ENCODE peak calls at places on chromosomes 16 and 17, in seven cellular contexts. T is DND-41, F is keratinocyte, A is A549, L is PC-9, S is HCT116, V is GM23248. W is an unnamed sample.
A peak's percentile ranks its signal among the peaks of the same experiment; 100 is the strongest.

GRCh38 chr17:4326608-4327007 is 39.9 kb downstream of the UBE2G1 start:
- DNase-seq in L (peak; percentile 16), A (no peak), S (no peak), T (no peak), F (peak; percentile 42), V (no peak), W (no peak)

GRCh38 chr17:15431201-15431600 is 36.2 kb downstream of the CDRT4 start:
- DNase-seq in F (no peak), A (no peak), L (no peak), V (no peak), S (no peak), T (no peak), W (no peak)

GRCh38 chr17:64741924-64742670 is 80.0 kb upstream of the SMURF2 start:
- DNase-seq in V (peak; percentile 85), S (no peak), L (no peak), A (no peak), F (no peak), T (no peak), W (no peak)

GRCh38 chr16:15502041-15502725 is 67.8 kb downstream of the BMERB1 start:
- DNase-seq in T (no peak), A (peak; percentile 94), F (peak; percentile 21), V (peak; percentile 95), S (peak; percentile 95), L (peak; percentile 74), W (no peak)

GRCh38 chr17:57988301-57989010 is 402 bp upstream of the VEZF1 start:
- DNase-seq in T (peak; percentile 78), L (no peak), A (peak; percentile 90), S (peak; percentile 51), F (no peak), V (peak; percentile 84), W (peak; percentile 67)

GRCh38 chr16:12649356-12649755 is 154.3 kb downstream of the CPPED1 start:
- DNase-seq in F (no peak), S (no peak), L (no peak), T (no peak), A (no peak), V (no peak), W (no peak)

GRCh38 chr16:66563574-66564334 is 2.5 kb upstream of the CMTM1 start:
- DNase-seq in L (no peak), S (no peak), T (no peak), F (no peak), V (no peak), A (no peak), W (no peak)

GRCh38 chr17:63442549-63443035 is 3.5 kb downstream of the CYB561 start:
- DNase-seq in L (no peak), V (no peak), T (no peak), A (no peak), S (no peak), F (no peak), W (no peak)

GRCh38 chr16:71807905-71808592 is 585 bp downstream of the AP1G1 start:
- DNase-seq in L (no peak), V (peak; percentile 73), A (peak; percentile 29), T (no peak), F (no peak), S (no peak), W (peak; percentile 67)

GRCh38 chr17:39045948-39046679 is 78.9 kb upstream of the FBXO47 start:
- DNase-seq in A (no peak), V (no peak), S (no peak), F (no peak), L (no peak), T (no peak), W (no peak)

GRCh38 chr17:61551255-61551742 is 39.7 kb downstream of the NACA2 start:
- DNase-seq in T (no peak), V (peak; percentile 70), A (peak; percentile 77), S (peak; percentile 59), F (no peak), L (no peak), W (peak; percentile 30)

GRCh38 chr17:39027037-39027436 is 59.8 kb upstream of the FBXO47 start:
- DNase-seq in F (no peak), A (peak; percentile 40), V (peak; percentile 65), L (peak; percentile 42), S (no peak), T (peak; percentile 18), W (no peak)

GRCh38 chr17:42547001-42547461 is 5.7 kb upstream of the HSD17B1 start:
- DNase-seq in L (no peak), V (no peak), A (no peak), T (no peak), S (no peak), F (no peak), W (no peak)

GRCh38 chr17:42548993-42549755 is 3.5 kb upstream of the HSD17B1 start:
- DNase-seq in T (no peak), S (no peak), L (no peak), V (no peak), F (no peak), A (no peak), W (no peak)

GRCh38 chr17:42544874-42545283 is 7.8 kb upstream of the HSD17B1 start:
- DNase-seq in S (no peak), A (no peak), F (no peak), L (no peak), T (no peak), V (no peak), W (no peak)

GRCh38 chr17:42548070-42548837 is 4.5 kb upstream of the HSD17B1 start:
- DNase-seq in A (peak; percentile 96), V (no peak), S (no peak), L (no peak), F (no peak), T (no peak), W (peak; percentile 76)

GRCh38 chr17:42547698-42548069 is 5.0 kb upstream of the HSD17B1 start:
- DNase-seq in T (no peak), S (no peak), L (no peak), F (no peak), V (no peak), A (no peak), W (no peak)
- H3K4me1 ChIP-seq in T (no peaks in the 10 kb centered on the region), S (no peaks in the 10 kb centered on the region), L (no peaks in the 10 kb centered on the region), F (peaks cover 8% of the 10 kb centered on the region), V (no peaks in the 10 kb centered on the region), A (peaks cover 9% of the 10 kb centered on the region), W (peaks cover 4% of the 10 kb centered on the region)

DNA sequence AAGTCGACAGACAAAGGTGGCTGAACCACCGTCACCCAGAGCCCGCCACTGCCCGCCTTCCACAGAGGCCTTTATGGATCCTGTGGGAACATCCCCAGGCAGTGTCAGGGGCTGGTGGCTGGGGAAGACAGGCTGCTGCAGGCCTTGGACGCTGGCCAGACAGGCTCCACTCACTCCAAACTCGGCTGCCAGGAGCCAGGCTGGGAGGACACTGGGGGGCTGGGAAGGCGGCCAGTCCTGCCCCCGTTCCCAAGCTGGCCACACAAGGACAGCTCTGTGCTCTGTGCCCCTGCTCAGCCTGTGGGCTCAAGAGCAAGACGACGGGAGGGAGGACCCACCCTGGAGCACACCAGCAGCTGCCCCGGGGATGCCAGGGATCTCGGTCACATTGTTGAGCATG is 7.6 kb upstream of the LCAT start:
- DNase-seq in T (no peak), L (no peak), S (no peak), V (no peak), F (no peak), A (no peak), W (no peak)
- H3K27ac ChIP-seq in T (no peak overlapping the region), L (no peak overlapping the region), S (no peak overlapping the region), V (no peak overlapping the region), F (no peak overlapping the region), A (no peak overlapping the region), W (no peak overlapping the region)

DNA sequence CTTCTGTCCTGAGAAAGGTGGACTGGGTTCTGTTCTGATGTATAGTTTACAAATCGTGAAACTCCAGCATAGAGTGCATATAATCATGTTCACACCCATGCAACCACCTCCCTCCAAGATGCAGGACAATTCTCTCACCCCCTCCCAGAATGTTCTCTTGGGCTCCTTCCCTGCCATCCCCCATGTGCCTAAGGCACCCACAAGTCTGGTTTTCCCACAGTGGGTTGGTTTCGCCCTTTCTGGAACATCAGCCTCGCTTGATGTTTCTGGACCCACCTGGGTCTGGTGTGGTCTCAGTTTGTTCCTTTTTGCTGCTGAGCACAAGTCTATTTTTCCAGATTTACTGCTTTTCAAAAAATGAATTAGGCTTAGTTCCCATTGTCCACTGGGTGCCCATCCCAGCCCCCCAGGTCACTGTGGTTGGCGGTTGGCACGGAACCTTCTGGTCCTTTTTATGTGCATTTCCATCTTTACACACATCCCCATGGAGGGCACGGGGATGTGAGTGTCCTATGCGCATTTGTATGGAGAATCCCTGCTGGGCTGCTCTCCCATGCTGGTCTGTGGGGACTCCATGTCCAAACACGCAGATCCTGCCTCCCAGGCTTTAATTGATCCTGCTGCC is 19.0 kb downstream of the MAP2K3 start:
- DNase-seq in T (no peak), F (no peak), S (no peak), L (no peak), A (no peak), V (no peak), W (no peak)
- H3K4me2 ChIP-seq in T (no peak overlapping the region), F (no peak overlapping the region), S (no peak overlapping the region), L (no peak overlapping the region), A (no peak overlapping the region), V (no peak overlapping the region), W (no peak overlapping the region)

GRCh38 chr16:22372882-22373661 is 1.3 kb downstream of the CDR2 start:
- DNase-seq in S (no peak), F (no peak), T (peak; percentile 16), A (no peak), V (peak; percentile 55), L (no peak), W (peak; percentile 22)
- H3K4me1 ChIP-seq in S (peaks cover 43% of the 10 kb centered on the region), F (peaks cover 52% of the 10 kb centered on the region), T (peaks cover 49% of the 10 kb centered on the region), A (peaks cover 50% of the 10 kb centered on the region), V (peaks cover 40% of the 10 kb centered on the region), L (peaks cover 53% of the 10 kb centered on the region), W (peaks cover 28% of the 10 kb centered on the region)

GRCh38 chr16:7057458-7057857 is 275.2 kb upstream of the RBFOX1 start:
- DNase-seq in A (no peak), S (no peak), F (no peak), T (no peak), V (no peak), L (no peak), W (no peak)

GRCh38 chr16:7051586-7052349 is 280.9 kb upstream of the RBFOX1 start:
- DNase-seq in L (no peak), T (no peak), F (no peak), S (no peak), A (no peak), V (no peak), W (no peak)

GRCh38 chr16:7055443-7055842 is 277.2 kb upstream of the RBFOX1 start:
- DNase-seq in V (no peak), S (no peak), L (no peak), T (no peak), F (no peak), A (no peak), W (no peak)
- H3K27ac ChIP-seq in V (no peak overlapping the region), S (no peak overlapping the region), L (no peak overlapping the region), T (no peak overlapping the region), F (no peak overlapping the region), A (no peak overlapping the region), W (no peak overlapping the region)

GRCh38 chr17:77234695-77235094 is 93.9 kb downstream of the SEC14L1 start:
- DNase-seq in V (no peak), L (no peak), A (no peak), S (no peak), F (no peak), T (no peak), W (no peak)
- H3K4me2 ChIP-seq in V (peak overlapping the region; percentile 93), L (no peak overlapping the region), A (no peak overlapping the region), S (no peak overlapping the region), F (no peak overlapping the region), T (no peak overlapping the region), W (peak overlapping the region; percentile 47)

W was measured in MM.1S.